ENCODE peak calls at places on chromosome 3, in eight cellular contexts. S is HCEC 1CT; X is AG04449; O is right cardiac atrium; I is KG1; Q is T-helper 2 cell; R is pons; E is activated CD8-positive, alpha-beta memory T cell treated with anti-CD3 and anti-CD28 coated beads, Interleukin-2, amount 50 U/mL, for 48 hours. T is an unnamed sample.

GRCh38 chr3:53169045-53169831 is 8.2 kb downstream of the PRKCD start:
- DNase-seq in Q (peak; percentile 11), S (no peak), X (no peak), E (no peak), I (no peak), O (no peak), R (no peak), T (no peak)

GRCh38 chr3:182739619-182740018 is 53.7 kb upstream of the ATP11B start:
- DNase-seq in E (no peak), R (no peak), I (no peak), S (no peak), Q (no peak), O (no peak), X (no peak), T (no peak)

GRCh38 chr3:30687930-30688570 is 81.6 kb downstream of the TGFBR2 start:
- DNase-seq in S (no peak), Q (no peak), E (no peak), I (no peak), X (no peak), R (no peak), O (no peak), T (no peak)

GRCh38 chr3:56985460-56986327 is 74.8 kb upstream of the SPATA12 start:
- DNase-seq in X (no peak), Q (peak; percentile 38), E (no peak), O (no peak), S (no peak), I (no peak), R (no peak), T (peak; percentile 49)

GRCh38 chr3:14175383-14176037 is 2.9 kb downstream of the XPC start:
- DNase-seq in O (no peak), S (no peak), Q (peak; percentile 87), I (peak; percentile 29), R (no peak), X (no peak), E (no peak), T (peak; percentile 83)

GRCh38 chr3:27176256-27176655 is 192.9 kb downstream of the NEK10 start:
- DNase-seq in R (no peak), E (no peak), Q (no peak), O (no peak), I (no peak), X (no peak), S (no peak), T (no peak)

GRCh38 chr3:184685646-184686045 is 26.2 kb downstream of the MAGEF1 start:
- DNase-seq in Q (no peak), O (peak; percentile 31), X (no peak), R (no peak), E (no peak), S (no peak), I (no peak), T (no peak)

GRCh38 chr3:16848007-16848406 is 36.7 kb upstream of the PLCL2 start:
- DNase-seq in Q (peak; percentile 73), R (no peak), I (no peak), E (no peak), O (no peak), S (no peak), X (no peak), T (no peak)

GRCh38 chr3:111781561-111782446 is 77.3 kb upstream of the PHLDB2 start:
- DNase-seq in E (no peak), R (no peak), Q (no peak), O (no peak), X (no peak), S (no peak), I (no peak), T (no peak)

GRCh38 chr3:142952272-142953193 is 10.9 kb downstream of the PAQR9 start:
- DNase-seq in O (no peak), I (no peak), R (no peak), Q (no peak), E (no peak), X (no peak), S (no peak), T (no peak)

GRCh38 chr3:121718205-121718846 is 31.2 kb downstream of the GOLGB1 start:
- DNase-seq in E (no peak), R (no peak), S (no peak), I (no peak), Q (peak; percentile 64), X (no peak), O (no peak), T (no peak)

GRCh38 chr3:127786358-127787070 is 35.8 kb downstream of the MGLL start:
- DNase-seq in Q (no peak), E (no peak), I (no peak), R (peak; percentile 77), S (no peak), X (no peak), O (peak; percentile 95), T (peak; percentile 5)